ENCODE peak calls at places on chromosomes 5 and 9, in ten cellular contexts. R is breast epithelium, Y is vagina, M is endothelial cell of umbilical vein, X is stomach, D is esophagus muscularis mucosa, N is GM12878, C is upper lobe of left lung, J is GM12892, P is H1. L is an unnamed sample.

GRCh38 chr5:96431376-96432244 is 1.4 kb downstream of the PCSK1 start:
- DNase-seq in R (no peak), Y (no peak), M (no peak), X (no peak), D (no peak), N (no peak), C (no peak), J (no peak), P (peak), L (no peak)

GRCh38 chr9:98124637-98125426 is 5.8 kb upstream of the TRIM14 start:
- DNase-seq in R (no peak), Y (no peak), M (no peak), X (no peak), D (no peak), N (no peak), C (no peak), J (no peak), P (no peak), L (no peak)

GRCh38 chr9:84756156-84756555 is 86.6 kb downstream of the NTRK2 start:
- DNase-seq in R (no peak), Y (no peak), M (no peak), X (no peak), D (no peak), N (no peak), C (no peak), J (no peak), P (no peak), L (no peak)

GRCh38 chr9:126857261-126857960 is 3.0 kb upstream of the ZBTB34 start:
- DNase-seq in R (no peak), Y (peak), M (no peak), X (peak), D (no peak), N (no peak), C (no peak), J (no peak), P (no peak), L (no peak)

GRCh38 chr9:130051855-130052254 is 1.9 kb upstream of the GPR107 start:
- DNase-seq in R (no peak), Y (no peak), M (no peak), X (no peak), D (no peak), N (no peak), C (no peak), J (no peak), P (no peak), L (no peak)

GRCh38 chr9:127283917-127284316 is 19.3 kb downstream of the GARNL3 start:
- DNase-seq in R (no peak), Y (no peak), M (peak), X (no peak), D (no peak), N (no peak), C (no peak), J (no peak), P (no peak), L (peak)

GRCh38 chr5:139193928-139194327 is 4.2 kb downstream of the SIL1 start:
- DNase-seq in R (no peak), Y (no peak), M (no peak), X (no peak), D (no peak), N (no peak), C (no peak), J (no peak), P (no peak), L (no peak)

GRCh38 chr9:117035546-117035945 is 348.4 kb downstream of the TRIM32 start:
- DNase-seq in R (no peak), Y (no peak), M (no peak), X (no peak), D (no peak), N (no peak), C (no peak), J (no peak), P (no peak), L (no peak)

GRCh38 chr5:7904170-7904569 is 35.2 kb downstream of the MTRR start:
- DNase-seq in R (no peak), Y (no peak), M (peak), X (no peak), D (no peak), N (no peak), C (no peak), J (no peak), P (no peak), L (no peak)

GRCh38 chr5:175478384-175479124 is at the start of gene SFXN1:
- DNase-seq in R (no peak), Y (no peak), M (peak), X (peak), D (no peak), N (no peak), C (peak), J (peak), P (peak), L (peak)

DNA sequence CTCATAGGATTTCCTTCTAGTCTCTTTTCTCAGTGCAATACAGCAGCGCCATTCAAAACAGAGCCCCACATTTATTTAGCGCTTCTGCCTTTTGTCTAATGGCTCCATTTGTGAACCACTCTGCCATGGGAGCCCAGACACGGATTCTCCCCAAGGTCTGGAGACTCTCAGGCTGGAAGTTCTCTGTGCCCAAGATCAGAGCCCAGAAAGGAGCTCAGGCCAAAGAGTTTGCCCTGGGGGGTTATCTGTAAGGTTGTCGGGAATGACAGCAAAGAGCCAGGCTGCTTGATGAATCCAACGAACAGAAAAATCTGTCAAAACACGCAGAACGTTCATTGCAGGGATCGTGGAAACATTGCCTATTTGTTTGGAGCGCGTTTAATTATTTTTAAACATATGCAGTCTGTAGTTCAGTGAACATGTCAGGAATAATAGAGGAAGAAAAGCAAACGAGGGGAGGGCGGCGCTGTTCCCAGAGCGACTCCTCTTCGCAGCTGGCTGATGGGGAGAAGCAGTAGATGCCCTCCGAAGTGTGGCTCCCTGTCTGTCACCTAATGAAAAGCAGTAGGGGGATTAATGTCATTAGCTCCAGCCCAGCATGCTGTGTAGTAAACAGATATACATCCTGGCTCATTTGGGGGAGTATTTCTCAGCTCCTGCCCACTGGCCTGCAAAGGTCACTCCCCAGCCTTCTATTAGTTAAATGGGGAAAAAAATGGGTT is 464.9 kb upstream of the MPDZ start:
- DNase-seq in R (no peak), Y (no peak), M (no peak), X (no peak), D (no peak), N (no peak), C (no peak), J (no peak), P (no peak), L (no peak)
- TF ChIP-seq POLR2AphosphoS5 in R (no peak), Y (no peak), M (no peak), X (no peak), D (no peak), N (no peak), C (no peak), J (no peak), P (no peak), L (no peak)

GRCh38 chr5:154287136-154287535 is 96.6 kb downstream of the GALNT10 start:
- DNase-seq in R (no peak), Y (no peak), M (peak), X (peak), D (peak), N (no peak), C (no peak), J (no peak), P (no peak), L (no peak)
- TF ChIP-seq POLR2AphosphoS5 in R (no peak), Y (peak), M (peak), X (peak), D (peak), N (no peak), C (peak), J (no peak), P (no peak), L (no peak)

GRCh38 chr5:81165493-81166119 is 67.5 kb upstream of the CKMT2 start:
- DNase-seq in R (no peak), Y (no peak), M (peak), X (no peak), D (no peak), N (no peak), C (no peak), J (peak), P (peak), L (peak)

GRCh38 chr5:81164466-81164865 is 68.7 kb upstream of the CKMT2 start:
- DNase-seq in R (no peak), Y (no peak), M (no peak), X (no peak), D (no peak), N (no peak), C (no peak), J (no peak), P (no peak), L (no peak)

GRCh38 chr5:81167544-81167943 is 65.6 kb upstream of the CKMT2 start:
- DNase-seq in R (no peak), Y (no peak), M (no peak), X (no peak), D (no peak), N (no peak), C (no peak), J (no peak), P (no peak), L (no peak)

GRCh38 chr5:81164936-81165335 is 68.2 kb upstream of the CKMT2 start:
- DNase-seq in R (no peak), Y (no peak), M (no peak), X (no peak), D (no peak), N (no peak), C (peak), J (no peak), P (no peak), L (no peak)

GRCh38 chr5:81167078-81167477 is 66.0 kb upstream of the CKMT2 start:
- DNase-seq in R (no peak), Y (no peak), M (no peak), X (no peak), D (no peak), N (no peak), C (no peak), J (no peak), P (no peak), L (no peak)
- TF ChIP-seq POLR2AphosphoS5 in R (no peak), Y (no peak), M (no peak), X (no peak), D (no peak), N (no peak), C (no peak), J (no peak), P (no peak), L (no peak)

GRCh38 chr9:2324742-2325141 is 296.8 kb upstream of the VLDLR start:
- DNase-seq in R (no peak), Y (no peak), M (no peak), X (no peak), D (peak), N (no peak), C (no peak), J (no peak), P (no peak), L (no peak)

GRCh38 chr9:2319421-2319820 is 302.2 kb upstream of the VLDLR start:
- DNase-seq in R (no peak), Y (no peak), M (no peak), X (no peak), D (no peak), N (no peak), C (no peak), J (no peak), P (no peak), L (no peak)

GRCh38 chr9:2320632-2321031 is 301.0 kb upstream of the VLDLR start:
- DNase-seq in R (no peak), Y (no peak), M (no peak), X (no peak), D (peak), N (no peak), C (no peak), J (no peak), P (no peak), L (no peak)

GRCh38 chr9:2320126-2320525 is 301.5 kb upstream of the VLDLR start:
- DNase-seq in R (no peak), Y (no peak), M (no peak), X (no peak), D (no peak), N (no peak), C (no peak), J (no peak), P (no peak), L (no peak)

DNA sequence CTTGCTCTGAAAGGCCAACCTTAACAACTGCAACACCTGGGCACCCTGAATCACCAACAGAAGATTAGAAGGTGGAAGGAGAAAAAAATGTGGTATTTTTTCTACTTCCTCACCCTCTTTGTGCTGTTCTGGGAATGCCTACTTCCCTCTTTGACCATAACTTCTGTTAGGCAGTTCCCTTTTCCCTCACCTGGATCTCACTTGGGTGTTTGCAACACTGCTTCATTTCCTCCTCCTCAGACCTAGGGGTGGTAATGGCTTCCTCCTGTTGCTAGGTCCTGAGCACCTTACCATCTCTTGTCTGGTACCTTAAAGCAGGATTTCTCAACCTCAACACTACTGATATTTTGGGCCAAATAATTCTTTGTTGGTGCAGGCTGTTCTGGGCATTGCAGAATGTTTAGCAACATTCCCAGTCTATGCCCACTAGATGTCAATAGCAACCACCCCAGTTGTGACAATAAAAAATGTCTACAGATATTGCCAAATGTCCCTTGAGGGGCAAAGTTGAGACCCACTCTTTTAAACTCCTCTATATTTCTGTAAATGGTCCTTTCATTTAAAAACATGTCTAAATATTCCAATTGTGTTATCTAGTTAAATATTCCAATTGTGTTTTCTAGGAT is 300.0 kb upstream of the VLDLR start:
- DNase-seq in R (no peak), Y (no peak), M (no peak), X (no peak), D (peak), N (no peak), C (no peak), J (no peak), P (no peak), L (no peak)
- TF ChIP-seq POLR2AphosphoS5 in R (no peak), Y (no peak), M (no peak), X (no peak), D (no peak), N (no peak), C (no peak), J (no peak), P (no peak), L (no peak)

GRCh38 chr9:75229605-75230332 is 141.5 kb downstream of the OSTF1 start:
- DNase-seq in R (peak), Y (no peak), M (peak), X (peak), D (no peak), N (no peak), C (no peak), J (no peak), P (no peak), L (peak)
- TF ChIP-seq POLR2AphosphoS5 in R (no peak), Y (peak), M (no peak), X (peak), D (peak), N (no peak), C (no peak), J (no peak), P (no peak), L (peak)

GRCh38 chr9:6929428-6929827 is 171.7 kb downstream of the KDM4C start:
- DNase-seq in R (no peak), Y (no peak), M (no peak), X (no peak), D (no peak), N (no peak), C (no peak), J (no peak), P (no peak), L (no peak)

GRCh38 chr9:6925841-6926240 is 168.1 kb downstream of the KDM4C start:
- DNase-seq in R (no peak), Y (no peak), M (no peak), X (no peak), D (no peak), N (no peak), C (no peak), J (no peak), P (no peak), L (no peak)

GRCh38 chr9:6928863-6929262 is 171.1 kb downstream of the KDM4C start:
- DNase-seq in R (no peak), Y (no peak), M (no peak), X (no peak), D (no peak), N (no peak), C (no peak), J (no peak), P (no peak), L (no peak)

GRCh38 chr9:6926436-6926835 is 168.7 kb downstream of the KDM4C start:
- DNase-seq in R (no peak), Y (no peak), M (no peak), X (no peak), D (no peak), N (no peak), C (no peak), J (no peak), P (no peak), L (no peak)

GRCh38 chr9:6927838-6928237 is 170.1 kb downstream of the KDM4C start:
- DNase-seq in R (no peak), Y (no peak), M (no peak), X (no peak), D (no peak), N (no peak), C (no peak), J (no peak), P (no peak), L (no peak)
- TF ChIP-seq POLR2AphosphoS5 in R (no peak), Y (no peak), M (no peak), X (no peak), D (no peak), N (no peak), C (no peak), J (no peak), P (no peak), L (no peak)

DNA sequence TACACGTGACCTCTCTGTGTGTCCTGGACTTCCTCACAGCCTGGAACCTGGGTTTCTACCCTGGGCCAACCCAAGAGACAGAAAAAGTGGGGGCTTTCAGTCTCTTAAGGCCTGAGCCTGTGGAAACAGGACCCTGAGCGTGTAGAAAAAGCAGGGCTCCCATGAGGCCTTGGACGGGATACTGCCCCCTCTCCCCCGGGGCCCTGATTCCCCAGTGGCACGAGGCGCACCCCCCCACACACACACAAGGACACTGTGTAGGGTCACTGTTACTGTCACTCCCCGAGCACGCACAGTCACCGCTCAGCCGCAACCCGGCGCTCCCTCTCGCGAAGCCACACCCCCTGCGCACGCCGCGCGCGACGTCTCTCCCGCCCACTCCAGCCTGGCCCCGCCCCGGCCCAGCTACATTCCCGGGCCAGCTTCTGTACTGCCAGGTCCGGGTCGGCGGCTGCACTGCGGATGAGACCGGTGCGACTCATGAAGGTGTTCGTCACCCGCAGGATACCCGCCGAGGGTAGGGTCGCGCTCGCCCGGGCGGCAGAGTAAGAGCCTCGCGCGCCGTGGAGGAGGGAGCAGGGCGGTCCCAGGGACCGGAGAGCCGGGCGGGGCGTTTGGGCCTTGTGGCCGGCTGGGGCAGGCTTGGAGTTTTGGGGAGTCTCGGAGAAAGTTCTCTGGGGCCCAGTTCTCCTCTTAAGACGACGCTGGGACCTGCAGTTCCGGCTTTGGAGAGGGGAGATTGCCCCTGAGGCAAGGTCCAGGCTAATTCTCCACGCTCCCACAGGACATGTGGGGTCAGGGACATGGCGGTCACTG is at the start of gene GRHPR:
- DNase-seq in R (peak), Y (no peak), M (peak), X (peak), D (peak), N (no peak), C (peak), J (peak), P (peak), L (peak)
- TF ChIP-seq POLR2AphosphoS5 in R (peak), Y (peak), M (peak), X (no peak), D (peak), N (peak), C (peak), J (no peak), P (peak), L (peak)

GRCh38 chr5:149472399-149472798 is 78.8 kb downstream of the CSNK1A1 start:
- DNase-seq in R (no peak), Y (no peak), M (no peak), X (no peak), D (no peak), N (no peak), C (no peak), J (no peak), P (no peak), L (peak)

GRCh38 chr5:149471406-149472183 is 79.6 kb downstream of the CSNK1A1 start:
- DNase-seq in R (peak), Y (no peak), M (peak), X (peak), D (no peak), N (no peak), C (no peak), J (no peak), P (no peak), L (peak)

GRCh38 chr5:149464796-149465489 is 85.9 kb upstream of the IL17B start:
- DNase-seq in R (no peak), Y (no peak), M (peak), X (no peak), D (no peak), N (no peak), C (no peak), J (no peak), P (no peak), L (peak)

GRCh38 chr5:149470942-149471341 is 80.3 kb downstream of the CSNK1A1 start:
- DNase-seq in R (no peak), Y (no peak), M (no peak), X (no peak), D (no peak), N (no peak), C (no peak), J (no peak), P (no peak), L (no peak)

DNA sequence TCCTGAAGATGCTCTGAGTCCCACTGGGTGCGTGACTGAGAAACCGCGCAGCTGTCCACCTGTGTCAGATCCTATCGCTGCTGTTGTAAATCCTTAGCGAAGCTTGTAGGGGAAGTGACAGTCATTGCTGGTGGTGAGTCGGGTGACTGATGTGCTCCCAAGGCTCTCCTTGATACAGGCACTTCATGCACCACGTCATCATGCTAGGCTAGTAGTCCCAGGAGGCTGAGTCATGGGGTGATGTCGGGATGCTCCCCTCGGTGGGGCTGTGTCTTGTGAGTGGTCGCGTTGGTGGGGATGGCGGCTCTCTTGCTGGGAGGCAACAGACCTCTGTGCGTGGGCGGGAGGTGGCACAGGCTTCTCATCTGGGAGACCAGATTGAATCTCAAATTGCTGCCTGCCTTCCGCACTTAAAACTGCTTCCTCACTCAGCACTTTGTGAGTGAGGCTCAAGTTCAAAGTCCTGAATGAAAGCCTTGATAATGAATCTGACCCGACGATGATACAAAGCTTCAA is 84.7 kb downstream of the CSNK1A1 start:
- DNase-seq in R (no peak), Y (no peak), M (no peak), X (no peak), D (no peak), N (no peak), C (no peak), J (no peak), P (no peak), L (peak)
- TF ChIP-seq POLR2AphosphoS5 in R (no peak), Y (no peak), M (no peak), X (no peak), D (no peak), N (no peak), C (no peak), J (no peak), P (no peak), L (peak)

L was measured in transverse colon.